ENCODE peak calls at places on chromosomes 2 and 18, in eight cellular contexts. L is esophagus muscularis mucosa; E is endodermal cell; H is SJSA1; V is trophoblast cell; A is heart right ventricle; C is pancreas; N is CD4-positive, CD25-positive, alpha-beta regulatory T cell. W is an unnamed sample.

GRCh38 chr2:236179653-236180500 is 11.7 kb upstream of the GBX2 start:
- DNase-seq in V (peak), L (no peak), C (no peak), N (no peak), E (peak), A (no peak), H (peak), W (no peak)

GRCh38 chr2:231540017-231540416 is 9.8 kb upstream of the NMUR1 start:
- DNase-seq in V (no peak), H (no peak), A (no peak), N (no peak), C (no peak), E (no peak), L (no peak), W (no peak)

GRCh38 chr2:127721978-127722355 is 20.7 kb downstream of the SFT2D3 start:
- DNase-seq in H (no peak), E (no peak), A (no peak), L (no peak), V (no peak), N (no peak), C (no peak), W (no peak)

GRCh38 chr18:41569867-41570266 is 385.2 kb upstream of the PIK3C3 start:
- DNase-seq in A (no peak), H (no peak), N (no peak), V (no peak), C (no peak), L (no peak), E (no peak), W (no peak)

GRCh38 chr2:42771546-42772153 is 7.7 kb upstream of the OXER1 start:
- DNase-seq in C (peak), L (no peak), E (no peak), H (peak), V (no peak), A (no peak), N (no peak), W (no peak)

GRCh38 chr2:65214361-65214760 is 13.3 kb upstream of the ACTR2 start:
- DNase-seq in L (no peak), A (no peak), E (no peak), H (no peak), N (no peak), V (no peak), C (no peak), W (no peak)

GRCh38 chr2:218786133-218786532 is 4.2 kb downstream of the CYP27A1 start:
- DNase-seq in C (no peak), H (no peak), A (no peak), V (no peak), N (no peak), L (no peak), E (no peak), W (no peak)

GRCh38 chr2:130873700-130874346 is 37.1 kb downstream of the ARHGEF4 start:
- DNase-seq in H (peak), V (peak), E (peak), A (peak), C (no peak), L (no peak), N (peak), W (peak)

GRCh38 chr2:226137201-226137811 is 662.3 kb downstream of the IRS1 start:
- DNase-seq in N (no peak), V (peak), C (no peak), A (no peak), H (no peak), L (no peak), E (no peak), W (no peak)

GRCh38 chr2:3636586-3637310 is 21.3 kb upstream of the ALLC start:
- DNase-seq in H (peak), N (no peak), L (no peak), V (no peak), A (peak), E (peak), C (no peak), W (no peak)

GRCh38 chr2:41720702-41721344 is 327.0 kb upstream of the PKDCC start:
- DNase-seq in V (no peak), H (no peak), L (no peak), A (no peak), N (no peak), E (no peak), C (no peak), W (no peak)

GRCh38 chr18:79367989-79368388 is 27.7 kb upstream of the NFATC1 start:
- DNase-seq in L (no peak), V (no peak), H (peak), E (no peak), A (no peak), N (no peak), C (peak), W (no peak)

GRCh38 chr2:224666951-224667553 is 49.1 kb downstream of the CCDC195 start:
- DNase-seq in N (no peak), E (no peak), C (no peak), A (no peak), V (no peak), H (no peak), L (no peak), W (no peak)

GRCh38 chr18:25050605-25051004 is 301.4 kb downstream of the ZNF521 start:
- DNase-seq in L (no peak), C (no peak), V (no peak), H (no peak), N (no peak), A (no peak), E (no peak), W (no peak)

GRCh38 chr18:506801-507200 is 6.3 kb upstream of the COLEC12 start:
- DNase-seq in H (no peak), N (no peak), C (no peak), A (no peak), V (peak), L (no peak), E (no peak), W (no peak)

GRCh38 chr2:8615252-8616083 is 66.4 kb upstream of the ID2 start:
- DNase-seq in H (no peak), E (no peak), C (no peak), L (no peak), N (no peak), A (no peak), V (no peak), W (no peak)

GRCh38 chr2:127228102-127228501 is 8.0 kb upstream of the CYP27C1 start:
- DNase-seq in H (no peak), A (no peak), C (no peak), N (no peak), L (no peak), E (no peak), V (no peak), W (no peak)

GRCh38 chr2:202025816-202026215 is 7.8 kb upstream of the FZD7 start:
- DNase-seq in C (no peak), H (no peak), L (no peak), V (no peak), A (no peak), N (no peak), E (no peak), W (no peak)

GRCh38 chr18:49857708-49858107 is 44.4 kb upstream of the ACAA2 start:
- DNase-seq in E (no peak), V (no peak), C (no peak), L (no peak), H (no peak), N (no peak), A (no peak), W (no peak)

GRCh38 chr2:85796549-85797262 is 42.9 kb downstream of the ATOH8 start:
- DNase-seq in V (no peak), L (no peak), C (peak), E (peak), N (no peak), A (no peak), H (no peak), W (no peak)

GRCh38 chr2:46801731-46802664 is 113.6 kb downstream of the MCFD2 start:
- DNase-seq in A (no peak), H (peak), N (no peak), V (no peak), C (no peak), E (no peak), L (peak), W (no peak)

GRCh38 chr2:147910990-147911473 is 66.2 kb downstream of the ACVR2A start:
- DNase-seq in E (peak), H (no peak), V (peak), A (peak), N (peak), L (no peak), C (no peak), W (peak)

GRCh38 chr2:70115646-70116442 is 28.6 kb downstream of the PCBP1 start:
- DNase-seq in L (no peak), C (no peak), A (peak), V (no peak), N (no peak), E (no peak), H (no peak), W (no peak)

GRCh38 chr18:58226476-58226875 is 182.4 kb downstream of the NEDD4L start:
- DNase-seq in A (no peak), N (no peak), V (no peak), H (no peak), L (peak), C (no peak), E (no peak), W (no peak)

GRCh38 chr2:158391876-158392275 is 64.7 kb downstream of the CCDC148 start:
- DNase-seq in L (no peak), N (no peak), H (no peak), C (no peak), V (no peak), A (no peak), E (no peak), W (no peak)

GRCh38 chr2:134670955-134671354 is 47.8 kb downstream of the TMEM163 start:
- DNase-seq in V (no peak), E (no peak), A (no peak), C (peak), N (no peak), L (no peak), H (no peak), W (no peak)

GRCh38 chr2:146952691-146953090 is 892.1 kb upstream of the ACVR2A start:
- DNase-seq in V (no peak), A (no peak), N (no peak), H (no peak), L (no peak), C (no peak), E (no peak), W (no peak)

GRCh38 chr2:149205143-149205542 is 125.2 kb upstream of the LYPD6 start:
- DNase-seq in L (no peak), N (no peak), V (no peak), C (no peak), H (no peak), E (no peak), A (no peak), W (no peak)

GRCh38 chr18:52312321-52312720 is 27.7 kb upstream of the DCC start:
- DNase-seq in H (no peak), E (no peak), C (no peak), L (no peak), A (no peak), V (no peak), N (no peak), W (no peak)

GRCh38 chr18:45775726-45776125 is 49.7 kb upstream of the SIGLEC15 start:
- DNase-seq in E (no peak), C (no peak), L (no peak), V (no peak), A (no peak), H (no peak), N (no peak), W (no peak)
- H3K4me3 ChIP-seq in E (peak), C (peak), L (peak), V (peak), A (peak), H (no peak), N (peak), W (no peak)

GRCh38 chr2:161245671-161246070 is 62.6 kb upstream of the PSMD14 start:
- DNase-seq in A (no peak), N (no peak), V (no peak), C (no peak), H (no peak), L (no peak), E (no peak), W (no peak)

GRCh38 chr2:161243873-161244272 is 64.4 kb upstream of the PSMD14 start:
- DNase-seq in E (peak), N (peak), L (no peak), C (no peak), V (no peak), H (no peak), A (no peak), W (no peak)

GRCh38 chr2:161245237-161245505 is 63.1 kb upstream of the PSMD14 start:
- DNase-seq in L (no peak), V (no peak), C (no peak), N (no peak), H (no peak), A (no peak), E (peak), W (no peak)

GRCh38 chr2:161243312-161243711 is 64.9 kb upstream of the PSMD14 start:
- DNase-seq in H (no peak), A (no peak), E (peak), N (peak), L (no peak), V (no peak), C (no peak), W (no peak)

GRCh38 chr2:161246301-161246700 is 61.9 kb upstream of the PSMD14 start:
- DNase-seq in H (no peak), L (no peak), A (no peak), C (no peak), V (no peak), N (no peak), E (no peak), W (no peak)
- H3K4me3 ChIP-seq in H (no peak), L (no peak), A (no peak), C (no peak), V (no peak), N (peak), E (peak), W (no peak)

GRCh38 chr2:119247844-119248271 is 24.2 kb downstream of the STEAP3 start:
- DNase-seq in V (no peak), C (no peak), H (no peak), A (no peak), L (no peak), N (no peak), E (peak), W (no peak)
- H3K4me3 ChIP-seq in V (no peak), C (no peak), H (no peak), A (no peak), L (no peak), N (no peak), E (no peak), W (no peak)

DNA sequence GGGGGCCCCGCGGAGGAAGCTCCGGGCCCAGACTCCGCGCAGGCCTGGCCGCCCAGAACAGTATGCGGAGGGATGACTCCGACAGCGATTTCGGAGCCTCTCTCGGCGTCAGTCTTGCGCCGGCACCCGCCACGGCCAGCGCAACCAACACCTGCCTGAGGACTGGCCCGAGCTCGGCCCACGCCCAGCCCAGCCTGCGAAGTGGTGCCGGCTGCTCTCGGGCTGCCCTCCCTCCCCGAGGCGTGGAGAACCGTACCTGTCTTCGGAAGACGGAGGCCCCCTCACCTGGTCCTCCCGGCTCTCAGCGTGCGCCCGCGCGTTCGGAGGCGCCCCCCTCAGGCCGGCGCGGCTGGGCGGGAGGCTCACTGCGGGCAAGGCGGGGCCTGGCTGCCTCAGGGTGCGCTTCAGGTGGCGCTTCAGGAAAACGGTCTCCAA is at the start of gene M1AP:
- DNase-seq in L (no peak), N (no peak), E (peak), V (peak), A (no peak), C (peak), H (no peak), W (no peak)
- H3K4me3 ChIP-seq in L (peak), N (no peak), E (no peak), V (peak), A (no peak), C (no peak), H (no peak), W (no peak)

DNA sequence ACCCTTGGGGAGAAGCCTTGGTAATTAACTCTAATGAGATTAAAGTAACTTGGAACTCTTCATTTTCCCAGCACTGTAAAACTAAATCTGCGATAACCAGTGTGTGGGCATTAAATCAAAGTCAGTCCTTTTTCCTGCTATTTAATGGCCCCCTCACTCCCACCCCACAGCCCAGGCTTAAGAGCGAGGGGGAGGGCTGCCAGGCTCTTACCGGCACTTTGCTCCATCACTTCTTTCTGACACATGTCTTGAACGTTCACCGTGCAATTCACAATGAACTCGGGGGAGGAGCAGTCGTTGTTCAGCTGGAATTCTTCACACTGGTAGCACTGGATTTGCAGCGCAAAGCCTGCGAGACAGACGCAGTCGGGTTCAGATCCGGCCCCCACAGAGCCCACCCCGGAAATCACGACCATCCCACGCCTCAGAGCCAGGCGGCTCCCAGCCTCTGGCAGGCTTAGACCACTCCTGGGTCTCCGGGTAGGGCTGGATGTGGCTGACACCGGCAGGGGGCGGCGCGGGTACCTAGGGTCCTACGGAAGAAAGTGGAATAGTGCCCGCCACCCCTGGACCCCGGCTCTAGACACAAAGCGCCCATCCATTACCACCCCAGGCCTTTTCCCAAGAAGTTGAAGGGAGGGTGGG is 1.7 kb downstream of the LYPD1 start:
- DNase-seq in A (no peak), V (no peak), N (no peak), C (peak), L (no peak), H (no peak), E (peak), W (no peak)
- H3K4me3 ChIP-seq in A (no peak), V (no peak), N (no peak), C (no peak), L (peak), H (no peak), E (peak), W (no peak)

GRCh38 chr2:221610675-221611074 is 38.6 kb upstream of the EPHA4 start:
- DNase-seq in E (no peak), C (no peak), A (no peak), L (no peak), V (no peak), H (no peak), N (no peak), W (no peak)

GRCh38 chr2:221612171-221612570 is 40.1 kb upstream of the EPHA4 start:
- DNase-seq in C (no peak), V (no peak), N (no peak), H (no peak), L (no peak), E (no peak), A (no peak), W (no peak)

GRCh38 chr2:221612800-221613199 is 40.7 kb upstream of the EPHA4 start:
- DNase-seq in V (no peak), N (no peak), C (no peak), E (no peak), H (no peak), A (no peak), L (no peak), W (no peak)

GRCh38 chr2:221616561-221616960 is 44.5 kb upstream of the EPHA4 start:
- DNase-seq in E (no peak), A (no peak), L (no peak), V (no peak), N (no peak), H (no peak), C (no peak), W (no peak)

GRCh38 chr2:221614274-221614673 is 42.2 kb upstream of the EPHA4 start:
- DNase-seq in A (no peak), V (no peak), C (no peak), E (no peak), N (no peak), H (no peak), L (no peak), W (no peak)
- H3K4me3 ChIP-seq in A (no peak), V (no peak), C (no peak), E (no peak), N (no peak), H (no peak), L (no peak), W (no peak)

W was measured in Jurkat, Clone E6-1.